ENCODE peak calls at places on chromosome 2, in five cellular contexts. I, G, F, W and B are unnamed samples.

GRCh38 chr2:135815269-135815668 is 21.7 kb downstream of the LCT start:
- DNase-seq in I (no peak), W (no peak), F (no peak), G (no peak), B (no peak)

GRCh38 chr2:238202326-238203103 is 980 bp downstream of the ILKAP start:
- DNase-seq in W (no peak), G (no peak), I (no peak), F (no peak), B (no peak)

GRCh38 chr2:861655-862355 is 88.8 kb upstream of the SNTG2 start:
- DNase-seq in I (no peak), G (no peak), W (no peak), F (no peak), B (no peak)

GRCh38 chr2:188414412-188414811 is 122.7 kb downstream of the GULP1 start:
- DNase-seq in F (peak), I (no peak), W (no peak), G (no peak), B (no peak)

GRCh38 chr2:196718394-196718793 is 78.9 kb downstream of the CCDC150 start:
- DNase-seq in W (no peak), I (no peak), G (no peak), F (no peak), B (no peak)

GRCh38 chr2:8571792-8572499 is 109.9 kb upstream of the ID2 start:
- DNase-seq in G (no peak), W (no peak), I (no peak), F (no peak), B (no peak)

GRCh38 chr2:85662899-85663683 is 4.9 kb downstream of the SFTPB start:
- DNase-seq in F (peak), I (no peak), G (no peak), W (no peak), B (peak)

GRCh38 chr2:53438056-53438455 is 329.5 kb upstream of the CHAC2 start:
- DNase-seq in W (no peak), G (no peak), F (no peak), I (no peak), B (no peak)

GRCh38 chr2:239396881-239397681 is 3.7 kb downstream of the HDAC4 start:
- DNase-seq in W (no peak), I (no peak), G (no peak), F (no peak), B (no peak)

GRCh38 chr2:39696072-39696471 is 30.4 kb downstream of the TMEM178A start:
- DNase-seq in G (peak), I (no peak), W (no peak), F (peak), B (peak)

GRCh38 chr2:238321467-238321866 is 1.1 kb downstream of the TRAF3IP1 start:
- DNase-seq in W (no peak), F (no peak), G (no peak), I (no peak), B (no peak)

GRCh38 chr2:3662239-3662638 is 4.2 kb downstream of the ALLC start:
- DNase-seq in G (no peak), I (no peak), W (no peak), F (no peak), B (no peak)

GRCh38 chr2:64260817-64261216 is 116.6 kb upstream of the PELI1 start:
- DNase-seq in F (no peak), G (no peak), I (no peak), W (no peak), B (no peak)

GRCh38 chr2:18829331-18829902 is 240.0 kb upstream of the NT5C1B start:
- DNase-seq in I (no peak), W (no peak), F (peak), G (no peak), B (peak)

GRCh38 chr2:145088733-145089132 is 568.8 kb upstream of the ZEB2 start:
- DNase-seq in G (no peak), F (no peak), W (no peak), I (no peak), B (no peak)

GRCh38 chr2:176140520-176141317 is 10.6 kb upstream of the HOXD4 start:
- DNase-seq in I (peak), W (peak), G (peak), F (peak), B (peak)

GRCh38 chr2:208466920-208467298 is 60.3 kb downstream of the PTH2R start:
- DNase-seq in F (no peak), G (no peak), I (no peak), W (no peak), B (no peak)

GRCh38 chr2:215904101-215904500 is 109.2 kb downstream of the MREG start:
- DNase-seq in I (no peak), G (no peak), W (no peak), F (no peak), B (no peak)

GRCh38 chr2:197426723-197427122 is 8.1 kb downstream of the SF3B1 start:
- DNase-seq in I (no peak), G (no peak), W (no peak), F (no peak), B (no peak)

GRCh38 chr2:169716938-169717690 is 16.5 kb upstream of the KLHL23 start:
- DNase-seq in I (no peak), G (no peak), F (no peak), W (no peak), B (no peak)

GRCh38 chr2:162146906-162147305 is 5.1 kb downstream of the GCG start:
- DNase-seq in I (no peak), W (no peak), G (no peak), F (no peak), B (no peak)

GRCh38 chr2:231532189-231533035 is 2.2 kb upstream of the NMUR1 start:
- DNase-seq in F (no peak), I (no peak), G (no peak), W (no peak), B (no peak)

GRCh38 chr2:9308186-9308955 is 101.8 kb downstream of the ASAP2 start:
- DNase-seq in W (no peak), I (no peak), G (no peak), F (no peak), B (no peak)

GRCh38 chr2:216354236-216354788 is 18.0 kb downstream of the MARCHF4 start:
- DNase-seq in I (no peak), W (no peak), G (no peak), F (no peak), B (no peak)

GRCh38 chr2:41963661-41964525 is 83.9 kb upstream of the PKDCC start:
- DNase-seq in I (no peak), G (peak), F (no peak), W (no peak), B (no peak)

GRCh38 chr2:180033993-180034894 is 27.1 kb upstream of the CWC22 start:
- DNase-seq in F (no peak), W (no peak), G (peak), I (no peak), B (peak)

GRCh38 chr2:170739048-170739447 is 23.9 kb downstream of the SP5 start:
- DNase-seq in G (no peak), W (no peak), I (no peak), F (peak), B (peak)

GRCh38 chr2:38274286-38275276 is 102.5 kb downstream of the ATL2 start:
- DNase-seq in W (no peak), F (peak), I (no peak), G (peak), B (peak)